ENCODE peak calls at places on chromosomes 5 and 9, in nine cellular contexts. A is stomach, B is esophagus muscularis mucosa, H is prostate gland, K is spleen, C is suprapubic skin, X is GM12878, L is HepG2, Z is HCT116. V is an unnamed sample. For H3K9me3, the result is how much of the 10 kb centered on the place peaks cover.

GRCh38 chr5:123422433-123423277 is 548 bp downstream of the CEP120 start:
- DNase-seq in K (no peak), X (no peak), H (peak), L (peak), A (peak), B (no peak), C (no peak), Z (no peak), V (no peak)

GRCh38 chr9:71990466-71990865 is 69.9 kb downstream of the C9orf57 start:
- DNase-seq in X (no peak), A (no peak), Z (no peak), C (no peak), B (no peak), H (no peak), K (no peak), L (no peak), V (no peak)

GRCh38 chr5:133130387-133131118 is 78.7 kb downstream of the HSPA4 start:
- DNase-seq in B (no peak), H (no peak), L (no peak), C (no peak), K (no peak), Z (peak), X (no peak), A (no peak), V (no peak)

GRCh38 chr5:157004893-157005551 is 42.0 kb upstream of the TIMD4 start:
- DNase-seq in C (no peak), H (no peak), B (no peak), A (no peak), K (no peak), Z (no peak), L (no peak), X (no peak), V (no peak)

GRCh38 chr5:118533166-118533565 is 455.2 kb downstream of the DTWD2 start:
- DNase-seq in X (no peak), B (no peak), A (no peak), Z (no peak), K (no peak), L (no peak), C (no peak), H (no peak), V (no peak)

GRCh38 chr5:43773032-43773830 is 170.3 kb downstream of the NNT start:
- DNase-seq in X (no peak), B (no peak), C (no peak), K (no peak), H (no peak), Z (peak), A (no peak), L (peak), V (no peak)

GRCh38 chr5:125117556-125117955 is 371.1 kb upstream of the ZNF608 start:
- DNase-seq in A (no peak), B (no peak), X (no peak), C (no peak), K (no peak), H (no peak), L (no peak), Z (no peak), V (no peak)

GRCh38 chr9:129676970-129677369 is 11.5 kb downstream of the PRRX2 start:
- DNase-seq in X (no peak), L (peak), A (no peak), H (no peak), B (no peak), C (no peak), Z (no peak), K (no peak), V (no peak)

GRCh38 chr9:109182940-109183798 is 16.1 kb upstream of the FRRS1L start:
- DNase-seq in K (no peak), H (peak), A (peak), C (peak), B (no peak), L (peak), X (no peak), Z (peak), V (peak)

GRCh38 chr5:155943516-155944407 is 383.2 kb upstream of the SGCD start:
- DNase-seq in A (no peak), C (no peak), X (no peak), L (peak), B (no peak), H (peak), K (no peak), Z (no peak), V (peak)

GRCh38 chr5:61450880-61451279 is 118.8 kb downstream of the ZSWIM6 start:
- DNase-seq in A (no peak), K (no peak), C (no peak), B (no peak), Z (peak), X (no peak), H (peak), L (no peak), V (no peak)

GRCh38 chr9:137793196-137793841 is 84.3 kb upstream of the CACNA1B start:
- DNase-seq in X (no peak), A (no peak), H (no peak), Z (no peak), L (no peak), C (no peak), K (no peak), B (no peak), V (no peak)

GRCh38 chr5:150651924-150652688 is 8.9 kb upstream of the MYOZ3 start:
- DNase-seq in K (no peak), A (no peak), Z (no peak), C (no peak), B (no peak), X (no peak), H (no peak), L (no peak), V (no peak)

GRCh38 chr9:76796296-76796695 is 32.1 kb downstream of the PCA3 start:
- DNase-seq in K (no peak), L (no peak), A (no peak), X (no peak), Z (no peak), H (no peak), B (no peak), C (no peak), V (no peak)

GRCh38 chr5:139814191-139814601 is 18.6 kb downstream of the PSD2 start:
- DNase-seq in Z (no peak), A (no peak), K (peak), C (no peak), L (no peak), B (no peak), H (no peak), X (no peak), V (no peak)

GRCh38 chr5:67006152-67006848 is 190.3 kb downstream of the CD180 start:
- DNase-seq in L (no peak), C (no peak), X (no peak), A (no peak), B (no peak), K (no peak), Z (no peak), H (no peak), V (no peak)

GRCh38 chr9:4805519-4805918 is 12.8 kb downstream of the RCL1 start:
- DNase-seq in A (no peak), C (no peak), L (no peak), X (no peak), K (no peak), H (no peak), B (no peak), Z (no peak), V (no peak)
- H3K9me3 ChIP-seq in A (under half), C (under half), L (under half), X (under half), K (under half), H (under half), B (under half), Z (under half), V (under half)

DNA sequence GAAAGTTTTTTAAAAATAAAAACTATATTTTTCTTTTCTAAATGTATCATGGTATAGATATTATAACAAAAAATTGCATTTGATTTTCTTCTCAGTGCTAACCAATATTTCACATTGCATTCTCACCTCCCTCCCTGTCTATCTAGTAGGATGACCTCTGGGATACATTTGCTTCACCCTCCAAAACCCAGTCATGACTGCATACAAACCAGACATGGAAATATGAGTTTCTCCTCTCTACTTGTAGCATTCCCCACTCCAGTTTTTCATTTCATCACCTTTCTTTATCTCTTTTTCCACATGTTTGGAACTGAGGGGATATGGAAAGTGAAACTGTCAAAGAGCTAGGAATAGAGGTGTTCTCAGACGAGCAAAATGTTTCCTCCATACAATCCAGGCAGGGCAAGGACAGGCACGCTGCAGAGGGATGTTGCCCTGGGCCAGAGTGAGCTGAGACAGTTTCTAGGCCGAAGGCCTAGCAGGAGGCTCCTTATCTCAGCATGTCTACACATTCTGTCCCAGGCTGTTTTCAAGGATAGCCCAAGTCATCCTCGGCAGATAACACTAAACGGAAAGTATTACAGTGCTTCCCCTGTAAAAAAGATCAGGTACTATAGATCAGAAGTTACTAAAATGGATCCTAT is 46.7 kb downstream of the MEF2C start:
- DNase-seq in B (no peak), L (no peak), H (no peak), X (no peak), C (no peak), A (no peak), K (peak), Z (no peak), V (no peak)
- TF ChIP-seq POLR2AphosphoS5 in B (peak), L (no peak), H (peak), X (no peak), C (no peak), A (no peak), K (peak), Z (no peak), V (no peak)

DNA sequence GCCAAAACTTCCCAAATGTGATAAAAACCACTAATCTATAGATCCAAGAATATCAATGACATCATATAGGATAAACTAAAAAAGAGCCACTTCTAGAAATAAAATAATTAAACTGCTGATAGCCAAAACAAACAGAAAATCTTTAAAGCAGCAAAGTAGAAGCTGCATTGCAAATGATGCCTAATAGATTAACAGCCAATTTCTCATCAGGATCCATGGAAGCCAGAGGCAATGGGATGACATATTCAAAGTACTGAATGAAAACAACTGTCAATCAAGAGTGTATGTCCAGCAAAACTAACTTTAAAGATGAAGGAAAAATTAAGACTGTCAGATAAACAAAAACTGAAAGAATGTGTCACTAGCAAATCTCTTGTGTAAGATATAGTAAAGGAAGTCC is 224.8 kb downstream of the PSAT1 start:
- DNase-seq in K (no peak), X (no peak), Z (no peak), H (no peak), C (no peak), L (no peak), A (no peak), B (no peak), V (no peak)
- H3K9me3 ChIP-seq in K (under half), X (under half), Z (under half), H (under half), C (under half), L (under half), A (under half), B (under half), V (under half)

GRCh38 chr9:126804696-126805545 is at the start of gene ZBTB43:
- DNase-seq in A (peak), B (peak), L (peak), K (peak), C (peak), Z (peak), H (peak), X (peak), V (peak)
- TF ChIP-seq POLR2AphosphoS5 in A (peak), B (peak), L (peak), K (peak), C (peak), Z (peak), H (peak), X (peak), V (peak)

DNA sequence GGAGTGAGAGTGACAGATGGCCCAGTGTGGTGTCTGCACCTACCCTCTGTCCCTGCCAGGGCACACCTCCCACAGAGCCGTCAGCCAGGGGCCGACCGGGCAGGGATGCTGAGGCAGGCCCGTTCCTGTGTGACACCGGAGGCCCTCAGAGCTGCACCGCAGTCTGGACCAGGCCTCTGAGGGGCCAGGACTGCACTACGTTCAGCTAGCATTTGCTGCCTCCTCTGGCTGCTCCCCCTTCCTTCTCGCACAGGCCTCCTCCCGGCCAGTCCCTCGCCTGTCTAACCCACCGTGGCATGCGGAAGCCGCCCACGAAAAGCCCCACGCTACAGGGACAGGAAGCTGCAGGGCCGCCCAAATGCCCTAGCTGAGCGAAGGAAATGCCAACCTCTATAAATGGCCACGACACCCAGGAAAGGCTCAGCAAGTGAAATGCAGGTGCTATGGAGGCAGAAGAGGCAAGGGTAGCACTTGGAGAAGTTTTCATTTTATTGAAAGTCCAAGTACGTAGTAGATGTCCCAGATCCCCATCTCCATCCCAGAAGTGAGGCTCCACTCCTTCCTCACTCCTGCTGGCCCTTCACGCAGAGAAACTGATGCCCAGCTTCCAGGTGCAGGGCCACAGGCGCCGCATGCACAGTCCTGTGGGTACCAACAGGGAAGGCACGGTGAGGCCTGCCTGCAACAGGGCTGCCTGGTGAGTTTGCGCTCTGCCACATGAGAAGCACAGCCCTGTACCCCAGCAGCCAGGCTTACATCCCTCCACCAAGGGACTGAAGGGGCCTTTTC is 38.7 kb downstream of the MAPK9 start:
- DNase-seq in A (no peak), C (no peak), Z (no peak), B (no peak), K (no peak), L (no peak), X (no peak), H (no peak), V (no peak)
- H3K9me3 ChIP-seq in A (half or more), C (half or more), Z (half or more), B (half or more), K (half or more), L (half or more), X (under half), H (under half), V (half or more)

V was measured in transverse colon.